ENCODE peak calls at places on chromosomes 6 and 20, in four cellular contexts. One of them, this sample, is unnamed.
A peak's percentile ranks its signal among the peaks of the same experiment; 100 is the strongest.

GRCh38 chr20:43846516-43846905 is 68.1 kb upstream of the TOX2 start:
- DNase-seq in transverse colon: no peak
- DNase-seq in uterus: no peak
- DNase-seq in esophagus squamous epithelium: no peak
- DNase-seq in this sample: no peak

GRCh38 chr6:24440897-24441598 is 38.3 kb downstream of the MRS2 start:
- DNase-seq in transverse colon: no peak
- DNase-seq in uterus: no peak
- DNase-seq in esophagus squamous epithelium: no peak
- DNase-seq in this sample: no peak

GRCh38 chr6:129644567-129645015 is 65.4 kb downstream of the ARHGAP18 start:
- DNase-seq in transverse colon: no peak
- DNase-seq in uterus: no peak
- DNase-seq in esophagus squamous epithelium: no peak
- DNase-seq in this sample: no peak

GRCh38 chr6:111129003-111129402 is 41.7 kb downstream of the SLC16A10 start:
- DNase-seq in transverse colon: no peak
- DNase-seq in uterus: peak; percentile 29
- DNase-seq in esophagus squamous epithelium: no peak
- DNase-seq in this sample: peak; percentile 17

GRCh38 chr6:82494367-82494766 is 130.8 kb downstream of the TPBG start:
- DNase-seq in transverse colon: no peak
- DNase-seq in uterus: no peak
- DNase-seq in esophagus squamous epithelium: no peak
- DNase-seq in this sample: no peak

GRCh38 chr6:43509142-43509983 is 783 bp downstream of the LRRC73 start:
- DNase-seq in transverse colon: no peak
- DNase-seq in uterus: no peak
- DNase-seq in esophagus squamous epithelium: no peak
- DNase-seq in this sample: no peak

GRCh38 chr6:44050872-44051421 is 76.3 kb downstream of the MRPL14 start:
- DNase-seq in transverse colon: peak; percentile 8
- DNase-seq in uterus: no peak
- DNase-seq in esophagus squamous epithelium: no peak
- DNase-seq in this sample: no peak

GRCh38 chr6:130771741-130772140 is 55.5 kb upstream of the SMLR1 start:
- DNase-seq in transverse colon: no peak
- DNase-seq in uterus: no peak
- DNase-seq in esophagus squamous epithelium: no peak
- DNase-seq in this sample: no peak

GRCh38 chr20:23100021-23100753 is 14.1 kb upstream of the CD93 start:
- DNase-seq in transverse colon: no peak
- DNase-seq in uterus: no peak
- DNase-seq in esophagus squamous epithelium: no peak
- DNase-seq in this sample: peak; percentile 37

GRCh38 chr20:48682529-48683385 is 145.0 kb downstream of the PREX1 start:
- DNase-seq in transverse colon: peak; percentile 89
- DNase-seq in uterus: peak; percentile 69
- DNase-seq in esophagus squamous epithelium: no peak
- DNase-seq in this sample: peak; percentile 81

GRCh38 chr6:160851031-160851430 is 140.5 kb upstream of the MAP3K4 start:
- DNase-seq in transverse colon: no peak
- DNase-seq in uterus: no peak
- DNase-seq in esophagus squamous epithelium: no peak
- DNase-seq in this sample: no peak

GRCh38 chr6:12572884-12573824 is 143.4 kb upstream of the PHACTR1 start:
- DNase-seq in transverse colon: no peak
- DNase-seq in uterus: no peak
- DNase-seq in esophagus squamous epithelium: no peak
- DNase-seq in this sample: no peak

GRCh38 chr6:7542878-7543394 is 1.5 kb downstream of the DSP start:
- DNase-seq in transverse colon: peak; percentile 84
- DNase-seq in uterus: no peak
- DNase-seq in esophagus squamous epithelium: no peak
- DNase-seq in this sample: peak; percentile 54

GRCh38 chr6:142884214-142885035 is 60.6 kb downstream of the HIVEP2 start:
- DNase-seq in transverse colon: no peak
- DNase-seq in uterus: no peak
- DNase-seq in esophagus squamous epithelium: no peak
- DNase-seq in this sample: no peak

GRCh38 chr6:42572523-42572922 is 8.7 kb downstream of the UBR2 start:
- DNase-seq in transverse colon: no peak
- DNase-seq in uterus: no peak
- DNase-seq in esophagus squamous epithelium: no peak
- DNase-seq in this sample: no peak

GRCh38 chr6:89079611-89080213 is 839 bp upstream of the PNRC1 start:
- DNase-seq in transverse colon: peak; percentile 64
- DNase-seq in uterus: peak; percentile 40
- DNase-seq in esophagus squamous epithelium: no peak
- DNase-seq in this sample: peak; percentile 64

GRCh38 chr6:118739976-118740771 is 88.8 kb upstream of the CEP85L start:
- DNase-seq in transverse colon: no peak
- DNase-seq in uterus: no peak
- DNase-seq in esophagus squamous epithelium: no peak
- DNase-seq in this sample: no peak

GRCh38 chr6:7108964-7109836 is 1.4 kb downstream of the RREB1 start:
- DNase-seq in transverse colon: peak; percentile 64
- DNase-seq in uterus: peak; percentile 61
- DNase-seq in esophagus squamous epithelium: no peak
- DNase-seq in this sample: peak; percentile 82

GRCh38 chr6:148593813-148594170 is 153.0 kb upstream of the UST start:
- DNase-seq in transverse colon: no peak
- DNase-seq in uterus: no peak
- DNase-seq in esophagus squamous epithelium: no peak
- DNase-seq in this sample: no peak

GRCh38 chr6:72554761-72555221 is 67.1 kb upstream of the KCNQ5 start:
- DNase-seq in transverse colon: no peak
- DNase-seq in uterus: no peak
- DNase-seq in esophagus squamous epithelium: no peak
- DNase-seq in this sample: no peak

GRCh38 chr6:158765509-158766068 is 53.6 kb downstream of the EZR start:
- DNase-seq in transverse colon: no peak
- DNase-seq in uterus: no peak
- DNase-seq in esophagus squamous epithelium: no peak
- DNase-seq in this sample: peak; percentile 64

GRCh38 chr6:52663935-52664184 is 7.1 kb upstream of the TMEM14A start:
- DNase-seq in transverse colon: no peak
- DNase-seq in uterus: no peak
- DNase-seq in esophagus squamous epithelium: no peak
- DNase-seq in this sample: no peak

GRCh38 chr6:52664991-52665686 is 5.8 kb upstream of the TMEM14A start:
- DNase-seq in transverse colon: no peak
- DNase-seq in uterus: no peak
- DNase-seq in esophagus squamous epithelium: no peak
- DNase-seq in this sample: no peak

GRCh38 chr6:52666523-52666922 is 4.4 kb upstream of the TMEM14A start:
- DNase-seq in transverse colon: no peak
- DNase-seq in uterus: no peak
- DNase-seq in esophagus squamous epithelium: no peak
- DNase-seq in this sample: no peak

GRCh38 chr6:52663120-52663934 is 7.6 kb upstream of the TMEM14A start:
- DNase-seq in transverse colon: peak; percentile 70
- DNase-seq in uterus: peak; percentile 54
- DNase-seq in esophagus squamous epithelium: no peak
- DNase-seq in this sample: peak; percentile 43

GRCh38 chr6:52664185-52664990 is 6.5 kb upstream of the TMEM14A start:
- DNase-seq in transverse colon: peak; percentile 94
- DNase-seq in uterus: peak; percentile 81
- DNase-seq in esophagus squamous epithelium: peak; percentile 48
- DNase-seq in this sample: peak; percentile 96
- TF ChIP-seq POLR2A in transverse colon: peak; percentile 94
- TF ChIP-seq POLR2A in uterus: peak; percentile 74
- TF ChIP-seq POLR2A in esophagus squamous epithelium: peak; percentile 74
- TF ChIP-seq POLR2A in this sample: peak; percentile 67

DNA sequence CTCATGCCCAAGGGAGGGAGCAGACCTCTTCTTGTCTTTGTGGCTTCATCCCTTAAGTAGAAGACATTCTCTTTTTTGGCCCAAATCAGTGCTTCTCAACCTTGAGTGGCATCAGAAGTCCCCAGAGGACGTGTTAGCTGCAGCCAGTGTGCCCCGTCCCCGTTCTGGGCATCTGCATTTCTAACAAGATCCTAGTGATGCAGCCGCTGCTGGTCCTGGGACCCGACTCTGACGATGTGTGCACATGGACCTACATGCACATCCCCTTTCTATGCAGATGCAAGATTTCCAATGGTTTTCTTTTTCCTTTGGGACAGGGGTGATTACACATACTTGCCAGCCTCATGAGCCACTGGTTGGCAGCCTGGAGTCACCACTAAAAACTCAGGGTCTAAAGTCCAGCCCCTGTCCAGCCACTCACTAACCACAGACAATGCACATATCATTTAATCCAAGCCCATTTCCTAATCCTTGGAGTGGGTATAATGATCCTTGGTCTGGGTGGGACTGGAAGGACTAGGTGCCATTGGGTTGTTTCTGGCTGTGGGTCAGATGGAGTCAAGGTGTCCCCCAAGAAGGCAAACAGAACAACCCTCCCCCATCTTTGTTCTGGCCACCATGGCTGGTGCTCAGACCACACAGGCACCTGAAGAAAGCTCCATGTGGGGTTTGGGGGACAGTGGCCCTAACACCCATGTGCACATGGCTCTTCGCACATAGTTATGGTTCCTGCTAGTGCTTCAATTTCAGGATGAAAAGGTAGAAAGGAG is 6.4 kb downstream of the ACSS1 start:
- DNase-seq in transverse colon: peak; percentile 5
- DNase-seq in uterus: no peak
- DNase-seq in esophagus squamous epithelium: no peak
- DNase-seq in this sample: peak; percentile 8
- H3K27ac ChIP-seq in transverse colon: peak overlapping the region; percentile 92
- H3K27ac ChIP-seq in uterus: peak overlapping the region; percentile 90
- H3K27ac ChIP-seq in esophagus squamous epithelium: peak overlapping the region; percentile 96
- H3K27ac ChIP-seq in this sample: peak overlapping the region; percentile 84

GRCh38 chr6:125044667-125045066 is 82.4 kb downstream of the RNF217 start:
- DNase-seq in transverse colon: no peak
- DNase-seq in uterus: no peak
- DNase-seq in esophagus squamous epithelium: no peak
- DNase-seq in this sample: no peak
- TF ChIP-seq POLR2A in transverse colon: no peak
- TF ChIP-seq POLR2A in uterus: no peak
- TF ChIP-seq POLR2A in esophagus squamous epithelium: no peak
- TF ChIP-seq POLR2A in this sample: no peak

DNA sequence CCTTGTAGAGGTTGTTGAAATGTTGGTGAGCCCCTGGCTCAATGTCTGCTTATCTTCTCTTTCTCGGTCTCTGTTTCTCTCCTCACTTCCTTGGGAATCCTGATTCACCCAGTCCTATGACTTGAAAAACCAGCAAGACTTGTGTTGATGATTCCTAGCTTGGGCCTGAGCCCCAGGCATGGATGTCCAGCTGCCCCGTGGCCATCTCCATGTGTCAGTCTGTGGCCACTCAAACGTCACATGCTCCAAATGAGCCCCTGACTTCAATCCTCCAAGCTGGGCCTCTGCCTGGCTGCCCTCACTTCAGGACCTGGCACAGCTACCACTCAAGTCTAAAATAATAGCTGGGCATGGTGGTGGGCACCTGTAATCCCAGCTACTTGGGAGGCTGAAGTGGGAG is 81.0 kb downstream of the SRC start:
- DNase-seq in transverse colon: no peak
- DNase-seq in uterus: no peak
- DNase-seq in esophagus squamous epithelium: no peak
- DNase-seq in this sample: no peak
- H3K27ac ChIP-seq in transverse colon: no peak overlapping the region
- H3K27ac ChIP-seq in uterus: no peak overlapping the region
- H3K27ac ChIP-seq in esophagus squamous epithelium: no peak overlapping the region
- H3K27ac ChIP-seq in this sample: no peak overlapping the region

DNA sequence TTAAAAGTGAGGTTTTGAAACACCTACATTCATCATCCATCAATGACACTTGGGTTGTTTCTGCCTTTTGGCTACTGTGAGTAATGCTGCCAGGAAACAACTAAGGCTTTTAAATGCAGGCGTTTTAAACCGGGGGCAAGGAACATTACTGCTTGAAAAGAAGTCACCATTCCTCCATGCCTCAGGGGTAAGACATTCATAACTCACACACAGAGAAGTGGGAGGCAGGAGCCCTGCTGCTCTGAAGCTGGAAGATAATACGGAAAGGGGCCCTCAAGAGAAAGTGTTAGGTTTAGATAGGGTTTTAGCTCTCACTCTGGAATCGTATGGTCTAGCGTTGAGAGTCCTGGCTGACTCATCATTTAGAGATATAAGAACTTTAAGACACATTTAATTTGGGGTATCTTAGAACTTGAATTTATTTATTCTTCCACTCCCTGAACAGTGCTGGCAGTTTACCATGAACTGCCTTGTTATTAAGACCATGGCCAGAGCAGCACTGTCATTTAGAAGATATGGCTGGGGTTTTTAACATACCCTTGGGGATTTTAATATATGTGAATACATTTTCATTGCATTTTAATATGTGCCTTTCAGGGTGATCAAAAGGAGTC is 1.8 kb downstream of the TUBB1 start:
- DNase-seq in transverse colon: no peak
- DNase-seq in uterus: no peak
- DNase-seq in esophagus squamous epithelium: no peak
- DNase-seq in this sample: peak; percentile 6
- TF ChIP-seq POLR2A in transverse colon: no peak
- TF ChIP-seq POLR2A in uterus: no peak
- TF ChIP-seq POLR2A in esophagus squamous epithelium: no peak
- TF ChIP-seq POLR2A in this sample: no peak

GRCh38 chr20:57678340-57678739 is 31.5 kb downstream of the PMEPA1 start:
- DNase-seq in transverse colon: peak; percentile 47
- DNase-seq in uterus: no peak
- DNase-seq in esophagus squamous epithelium: no peak
- DNase-seq in this sample: no peak

GRCh38 chr20:57675773-57676172 is 34.0 kb downstream of the PMEPA1 start:
- DNase-seq in transverse colon: peak; percentile 54
- DNase-seq in uterus: no peak
- DNase-seq in esophagus squamous epithelium: no peak
- DNase-seq in this sample: no peak

GRCh38 chr20:57679113-57679512 is 30.7 kb downstream of the PMEPA1 start:
- DNase-seq in transverse colon: no peak
- DNase-seq in uterus: no peak
- DNase-seq in esophagus squamous epithelium: no peak
- DNase-seq in this sample: no peak

GRCh38 chr20:57676517-57677322 is 33.1 kb downstream of the PMEPA1 start:
- DNase-seq in transverse colon: peak; percentile 47
- DNase-seq in uterus: no peak
- DNase-seq in esophagus squamous epithelium: no peak
- DNase-seq in this sample: no peak

GRCh38 chr20:57677323-57677982 is 32.4 kb downstream of the PMEPA1 start:
- DNase-seq in transverse colon: no peak
- DNase-seq in uterus: no peak
- DNase-seq in esophagus squamous epithelium: no peak
- DNase-seq in this sample: no peak
- H3K27ac ChIP-seq in transverse colon: peak overlapping the region; percentile 57
- H3K27ac ChIP-seq in uterus: no peak overlapping the region
- H3K27ac ChIP-seq in esophagus squamous epithelium: no peak overlapping the region
- H3K27ac ChIP-seq in this sample: no peak overlapping the region

This sample was measured in testis.